ENCODE peak calls at places on chromosomes 12 and 14, in five cellular contexts. B is tibial artery, K is ascending aorta, H is mammary epithelial cell, P is A549. N is an unnamed sample.

GRCh38 chr12:83015390-83016225 is 328.9 kb downstream of the TMTC2 start:
- DNase-seq in B (no peak), K (no peak), H (no peak), P (no peak), N (no peak)

GRCh38 chr14:31251028-31251958 is 43.7 kb upstream of the HECTD1 start:
- DNase-seq in B (no peak), K (no peak), H (no peak), P (no peak), N (peak; percentile 80)

GRCh38 chr12:90152897-90153624 is 444.4 kb upstream of the ATP2B1 start:
- DNase-seq in B (no peak), K (no peak), H (no peak), P (no peak), N (no peak)

GRCh38 chr14:100222219-100223093 is 16.5 kb upstream of the YY1 start:
- DNase-seq in B (no peak), K (no peak), H (no peak), P (no peak), N (no peak)

GRCh38 chr14:32134448-32135070 is 57.5 kb downstream of the ARHGAP5 start:
- DNase-seq in B (no peak), K (no peak), H (peak; percentile 52), P (peak; percentile 77), N (no peak)

GRCh38 chr14:72608391-72609204 is 285.3 kb downstream of the DPF3 start:
- DNase-seq in B (no peak), K (no peak), H (peak; percentile 90), P (peak; percentile 66), N (peak; percentile 12)

GRCh38 chr12:53862831-53863230 is 75.8 kb upstream of the HOXC13 start:
- DNase-seq in B (no peak), K (no peak), H (peak; percentile 69), P (peak; percentile 13), N (no peak)

GRCh38 chr14:100472094-100472455 is 115.1 kb downstream of the BEGAIN start:
- DNase-seq in B (no peak), K (no peak), H (no peak), P (no peak), N (no peak)

GRCh38 chr12:6222009-6222702 is 22.0 kb downstream of the CD9 start:
- DNase-seq in B (no peak), K (no peak), H (no peak), P (no peak), N (peak; percentile 45)

GRCh38 chr14:103910984-103911383 is 17.3 kb upstream of the TDRD9 start:
- DNase-seq in B (no peak), K (no peak), H (no peak), P (no peak), N (no peak)

GRCh38 chr12:12086975-12087692 is 16.4 kb downstream of the BCL2L14 start:
- DNase-seq in B (no peak), K (no peak), H (no peak), P (no peak), N (no peak)

GRCh38 chr12:6076776-6077700 is 47.4 kb downstream of the VWF start:
- DNase-seq in B (no peak), K (no peak), H (no peak), P (no peak), N (no peak)

GRCh38 chr14:38605193-38606114 is 349.6 kb upstream of the CLEC14A start:
- DNase-seq in B (no peak), K (no peak), H (no peak), P (no peak), N (no peak)

GRCh38 chr12:85679296-85679695 is 156.9 kb downstream of the RASSF9 start:
- DNase-seq in B (no peak), K (no peak), H (no peak), P (no peak), N (no peak)

GRCh38 chr14:89386214-89386886 is 30.7 kb downstream of the FOXN3 start:
- DNase-seq in B (no peak), K (no peak), H (no peak), P (no peak), N (no peak)
- TF ChIP-seq CTCF in B (no peak), K (no peak), H (no peak), P (no peak), N (no peak)

DNA sequence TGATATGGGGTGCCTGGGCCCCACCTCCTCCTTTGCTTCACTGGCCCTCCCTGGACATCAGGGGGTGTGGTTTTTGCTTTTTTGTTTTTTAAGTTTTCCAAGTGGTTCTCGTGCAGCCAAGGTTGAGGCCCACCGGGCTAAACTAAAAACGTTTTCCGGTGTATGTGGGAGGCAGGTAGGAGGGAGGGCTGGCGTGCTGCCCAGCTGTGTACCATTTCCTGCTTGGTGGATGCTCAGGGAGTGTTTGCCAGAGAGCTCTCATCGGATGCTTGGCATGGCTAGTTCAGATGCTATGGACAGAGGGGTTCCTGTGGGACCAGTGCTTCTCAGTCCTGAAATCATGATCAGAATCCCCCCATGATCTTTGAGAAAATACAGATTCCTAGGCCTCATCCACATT is 246.4 kb downstream of the CACNA1C start:
- DNase-seq in B (no peak), K (no peak), H (no peak), P (no peak), N (no peak)
- H3K27ac ChIP-seq in B (peak overlapping the region; percentile 81), K (peak overlapping the region; percentile 27), H (no peak overlapping the region), P (no peak overlapping the region), N (no peak overlapping the region)

DNA sequence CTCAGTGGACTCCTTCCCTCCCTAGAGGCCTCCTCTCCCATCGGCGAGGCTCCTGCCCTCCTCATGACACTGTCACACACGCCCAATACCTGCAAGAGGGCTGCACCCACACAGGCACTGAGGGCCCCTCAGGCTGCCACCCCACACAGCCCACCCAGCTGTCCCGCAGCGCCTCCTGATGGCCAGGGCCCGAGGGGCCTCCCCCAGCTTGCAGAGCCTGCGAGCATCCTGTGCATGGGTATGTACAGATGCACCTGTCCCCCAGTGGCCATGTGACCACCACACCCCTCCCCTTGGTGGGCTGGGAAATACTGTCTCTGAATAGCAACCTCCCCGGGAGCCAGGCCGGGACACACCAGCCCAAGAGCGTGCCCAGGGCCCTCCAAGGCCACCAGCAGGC is 19.0 kb upstream of the NUDT14 start:
- DNase-seq in B (no peak), K (no peak), H (no peak), P (no peak), N (no peak)
- TF ChIP-seq CTCF in B (no peak), K (no peak), H (no peak), P (no peak), N (no peak)

GRCh38 chr12:124661382-124661781 is 94.0 kb upstream of the NCOR2 start:
- DNase-seq in B (no peak), K (no peak), H (no peak), P (peak; percentile 29), N (no peak)

GRCh38 chr12:124665516-124665915 is 98.1 kb upstream of the NCOR2 start:
- DNase-seq in B (no peak), K (no peak), H (no peak), P (no peak), N (no peak)

GRCh38 chr12:124664395-124665111 is 97.1 kb upstream of the NCOR2 start:
- DNase-seq in B (no peak), K (no peak), H (no peak), P (no peak), N (no peak)

GRCh38 chr12:124663206-124663605 is 95.8 kb upstream of the NCOR2 start:
- DNase-seq in B (no peak), K (no peak), H (no peak), P (no peak), N (no peak)

DNA sequence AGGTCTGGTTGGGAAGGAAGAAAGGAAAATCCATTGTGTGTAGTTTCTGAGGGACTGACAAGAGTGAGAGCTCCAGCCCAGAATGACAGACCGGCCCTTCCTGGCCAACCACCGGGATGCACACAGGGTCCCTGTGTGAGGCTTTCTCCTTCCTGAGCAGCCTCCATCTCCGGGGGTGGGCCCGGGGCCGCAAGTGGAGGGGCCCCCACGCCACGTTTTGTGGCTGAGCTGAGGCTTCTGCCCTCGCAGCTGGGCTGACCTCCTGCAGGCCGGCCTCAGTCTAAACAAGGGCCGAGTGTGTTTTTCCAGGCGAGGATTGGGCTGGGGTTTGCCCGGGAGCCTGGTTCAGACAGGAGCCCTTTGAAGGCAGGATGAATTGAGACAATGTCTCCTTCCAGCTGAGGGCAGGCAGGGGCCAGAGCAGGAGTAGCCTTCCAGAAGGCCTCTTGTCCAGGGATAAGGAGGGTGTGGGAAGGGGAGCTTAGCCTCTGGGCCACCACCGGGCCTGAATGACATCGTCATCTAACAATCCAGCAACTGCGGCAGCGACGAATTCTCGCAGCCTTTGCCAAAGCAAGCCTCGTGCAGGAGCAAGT is 96.5 kb upstream of the NCOR2 start:
- DNase-seq in B (no peak), K (no peak), H (no peak), P (no peak), N (no peak)
- H3K27ac ChIP-seq in B (peak overlapping the region; percentile 48), K (no peak overlapping the region), H (no peak overlapping the region), P (peak overlapping the region; percentile 17), N (no peak overlapping the region)

GRCh38 chr12:131833896-131834641 is 5.9 kb downstream of the MMP17 start:
- DNase-seq in B (peak; percentile 56), K (no peak), H (no peak), P (peak; percentile 73), N (no peak)
- TF ChIP-seq CTCF in B (no peak), K (no peak), H (peak; percentile 50), P (peak; percentile 55), N (no peak)

DNA sequence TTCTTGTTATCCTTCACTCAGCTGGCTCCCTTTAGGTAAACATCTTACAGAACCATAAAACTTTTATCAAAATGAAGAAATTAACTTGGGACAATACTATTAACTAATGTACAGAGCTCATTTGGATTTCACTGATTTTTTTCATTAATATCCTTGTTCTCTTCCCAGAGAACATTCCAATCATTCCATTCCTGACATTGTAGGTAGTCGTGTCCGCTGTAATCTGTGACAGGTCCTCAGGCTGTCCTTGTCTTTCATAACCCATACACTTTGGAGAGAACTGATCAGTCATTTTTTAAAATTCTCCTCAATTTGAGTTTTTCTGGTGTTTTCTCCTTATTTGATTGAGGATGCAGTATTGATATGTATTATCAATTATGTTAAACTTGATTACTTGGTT is 916.8 kb downstream of the GALC start:
- DNase-seq in B (no peak), K (no peak), H (no peak), P (no peak), N (no peak)
- H3K27ac ChIP-seq in B (no peak overlapping the region), K (no peak overlapping the region), H (no peak overlapping the region), P (no peak overlapping the region), N (no peak overlapping the region)